ENCODE peak calls at places on chromosomes 4 and X, in seven cellular contexts. P is IMR-90, I is lower leg skin, L is heart left ventricle, T is breast epithelium, A is transverse colon, D is K562. Z is an unnamed sample.

GRCh38 chrX:39002466-39002865 is 201.2 kb downstream of the MID1IP1 start:
- DNase-seq in P (no peak), I (no peak), L (no peak), T (no peak), A (no peak), D (no peak), Z (no peak)

GRCh38 chr4:105227054-105227453 is 80.4 kb downstream of the TET2 start:
- DNase-seq in P (no peak), I (no peak), L (no peak), T (no peak), A (no peak), D (no peak), Z (no peak)

GRCh38 chr4:384311-385010 is 46.8 kb downstream of the ZNF141 start:
- DNase-seq in P (no peak), I (no peak), L (no peak), T (no peak), A (no peak), D (no peak), Z (peak)

GRCh38 chrX:111145878-111146277 is 49.9 kb downstream of the PAK3 start:
- DNase-seq in P (no peak), I (no peak), L (no peak), T (no peak), A (no peak), D (no peak), Z (no peak)

GRCh38 chrX:145843196-145843595 is 25.6 kb downstream of the SLITRK2 start:
- DNase-seq in P (no peak), I (no peak), L (no peak), T (no peak), A (no peak), D (no peak), Z (no peak)

GRCh38 chr4:106993846-106994245 is 42.3 kb downstream of the DKK2 start:
- DNase-seq in P (no peak), I (no peak), L (no peak), T (no peak), A (no peak), D (no peak), Z (no peak)

GRCh38 chrX:13717697-13718483 is 16.5 kb downstream of the TRAPPC2 start:
- DNase-seq in P (peak), I (no peak), L (no peak), T (no peak), A (no peak), D (no peak), Z (no peak)

GRCh38 chr4:122612540-122612939 is 8.3 kb downstream of the IL21 start:
- DNase-seq in P (peak), I (no peak), L (no peak), T (no peak), A (no peak), D (no peak), Z (no peak)

GRCh38 chr4:89134775-89135319 is 23.5 kb downstream of the TIGD2 start:
- DNase-seq in P (peak), I (no peak), L (no peak), T (no peak), A (no peak), D (no peak), Z (no peak)

GRCh38 chr4:150009533-150009932 is 68.7 kb upstream of the DCLK2 start:
- DNase-seq in P (peak), I (no peak), L (no peak), T (no peak), A (no peak), D (no peak), Z (no peak)

GRCh38 chrX:74178536-74178935 is 125.4 kb upstream of the ZCCHC13 start:
- DNase-seq in P (no peak), I (no peak), L (no peak), T (no peak), A (no peak), D (no peak), Z (no peak)

GRCh38 chrX:40880712-40881111 is 145.4 kb upstream of the MED14 start:
- DNase-seq in P (no peak), I (no peak), L (no peak), T (no peak), A (no peak), D (no peak), Z (no peak)

GRCh38 chr4:10171055-10171454 is 54.5 kb upstream of the WDR1 start:
- DNase-seq in P (no peak), I (no peak), L (no peak), T (no peak), A (no peak), D (no peak), Z (peak)

GRCh38 chr4:108044951-108045686 is 55.4 kb downstream of the HADH start:
- DNase-seq in P (no peak), I (no peak), L (no peak), T (no peak), A (no peak), D (peak), Z (no peak)

GRCh38 chr4:18593297-18594002 is 571.9 kb upstream of the LCORL start:
- DNase-seq in P (peak), I (peak), L (no peak), T (no peak), A (peak), D (peak), Z (peak)

GRCh38 chrX:13598877-13599276 is 29.5 kb downstream of the EGFL6 start:
- DNase-seq in P (peak), I (no peak), L (no peak), T (no peak), A (no peak), D (peak), Z (peak)

GRCh38 chr4:4854649-4855292 is 4.7 kb upstream of the MSX1 start:
- DNase-seq in P (no peak), I (no peak), L (peak), T (peak), A (no peak), D (no peak), Z (no peak)

GRCh38 chrX:39261446-39262147 is 460.3 kb downstream of the MID1IP1 start:
- DNase-seq in P (no peak), I (no peak), L (no peak), T (no peak), A (no peak), D (peak), Z (peak)

GRCh38 chr4:139556071-139556734 is at the start of gene SETD7:
- DNase-seq in P (peak), I (peak), L (peak), T (peak), A (peak), D (peak), Z (peak)

GRCh38 chr4:3266076-3266475 is 17.1 kb downstream of the MSANTD1 start:
- DNase-seq in P (no peak), I (no peak), L (no peak), T (peak), A (no peak), D (no peak), Z (no peak)

GRCh38 chrX:26442340-26442739 is 226.4 kb downstream of the MAGEB5 start:
- DNase-seq in P (peak), I (no peak), L (no peak), T (no peak), A (no peak), D (no peak), Z (peak)

GRCh38 chr4:7382634-7383014 is 52.1 kb downstream of the PSAPL1 start:
- DNase-seq in P (no peak), I (no peak), L (no peak), T (peak), A (no peak), D (no peak), Z (no peak)

GRCh38 chr4:110197421-110198398 is 705 bp downstream of the ELOVL6 start:
- DNase-seq in P (peak), I (peak), L (no peak), T (no peak), A (peak), D (peak), Z (peak)

GRCh38 chr4:111773858-111774257 is 371.4 kb upstream of the FAM241A start:
- DNase-seq in P (no peak), I (no peak), L (no peak), T (no peak), A (peak), D (no peak), Z (no peak)

GRCh38 chrX:77597090-77597489 is 149.9 kb downstream of the FGF16 start:
- DNase-seq in P (peak), I (no peak), L (no peak), T (no peak), A (no peak), D (peak), Z (peak)

GRCh38 chr4:183422962-183423653 is 21.3 kb upstream of the CDKN2AIP start:
- DNase-seq in P (peak), I (no peak), L (no peak), T (no peak), A (no peak), D (no peak), Z (no peak)

GRCh38 chr4:75860606-75861005 is 41.6 kb downstream of the PPEF2 start:
- DNase-seq in P (no peak), I (no peak), L (no peak), T (no peak), A (no peak), D (no peak), Z (no peak)

GRCh38 chr4:65580551-65580950 is 89.7 kb downstream of the EPHA5 start:
- DNase-seq in P (no peak), I (no peak), L (no peak), T (no peak), A (no peak), D (no peak), Z (no peak)

GRCh38 chr4:48623182-48623780 is 133.2 kb downstream of the ZAR1 start:
- DNase-seq in P (no peak), I (no peak), L (no peak), T (no peak), A (no peak), D (peak), Z (no peak)

GRCh38 chrX:146424422-146424821 is 385.1 kb upstream of the CXorf51B start:
- DNase-seq in P (no peak), I (no peak), L (no peak), T (no peak), A (no peak), D (no peak), Z (no peak)

GRCh38 chr4:37908488-37909343 is 17.8 kb downstream of the TBC1D1 start:
- DNase-seq in P (peak), I (no peak), L (peak), T (no peak), A (no peak), D (no peak), Z (no peak)

GRCh38 chr4:56434599-56435000 is 815 bp downstream of the PPAT start:
- DNase-seq in P (peak), I (no peak), L (no peak), T (no peak), A (no peak), D (no peak), Z (no peak)

GRCh38 chr4:82780398-82781231 is 18.0 kb downstream of the SCD5 start:
- DNase-seq in P (peak), I (peak), L (peak), T (peak), A (peak), D (no peak), Z (no peak)

GRCh38 chr4:113760852-113761681 is 471 bp downstream of the CAMK2D start:
- DNase-seq in P (peak), I (peak), L (peak), T (peak), A (peak), D (no peak), Z (peak)

GRCh38 chr4:180909279-180909678 is 1333.9 kb upstream of the TENM3 start:
- DNase-seq in P (peak), I (no peak), L (no peak), T (no peak), A (no peak), D (no peak), Z (peak)

GRCh38 chr4:73801692-73802091 is 34.8 kb upstream of the CXCL6 start:
- DNase-seq in P (no peak), I (no peak), L (no peak), T (no peak), A (no peak), D (no peak), Z (no peak)

GRCh38 chr4:134324179-134324578 is 122.6 kb upstream of the PABPC4L start:
- DNase-seq in P (no peak), I (no peak), L (no peak), T (no peak), A (no peak), D (no peak), Z (no peak)

DNA sequence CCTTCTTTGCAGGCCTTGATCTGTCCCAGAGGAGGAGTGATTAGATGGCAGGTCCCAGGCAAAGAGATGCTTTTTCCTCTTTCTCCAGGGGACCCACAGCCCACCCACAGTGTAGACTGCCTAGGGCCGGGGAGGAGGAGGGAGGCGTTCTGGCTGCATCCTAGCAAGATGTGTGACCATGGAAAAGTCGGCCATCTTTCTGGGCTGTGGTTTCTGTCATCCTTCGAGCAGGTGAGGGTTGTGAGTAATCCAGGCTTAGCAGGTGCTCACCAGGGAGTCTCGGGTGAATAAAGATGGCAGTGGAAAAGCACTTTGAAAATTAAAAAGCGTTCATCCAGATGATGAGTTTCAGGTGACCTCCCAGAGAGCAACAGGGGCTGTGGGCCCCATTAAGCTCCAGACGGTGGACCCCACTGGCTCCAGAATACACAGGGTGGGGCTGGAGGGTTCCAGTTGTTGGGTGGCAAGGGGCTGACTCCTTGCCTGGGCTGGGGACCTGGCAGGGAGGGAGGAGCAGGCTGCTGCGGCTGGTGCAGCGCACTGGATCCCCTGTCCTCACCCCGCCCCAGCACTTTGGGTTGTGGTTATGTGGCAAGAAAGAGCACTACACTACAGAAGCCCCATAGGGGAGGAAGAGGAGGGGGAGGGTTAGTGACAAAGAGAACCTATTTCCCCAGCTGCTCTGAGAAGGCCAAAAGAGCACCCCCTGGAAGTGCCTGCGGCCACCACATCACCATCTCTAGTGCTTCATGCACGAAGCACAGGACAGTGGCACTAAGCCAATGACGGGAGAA is 23.7 kb downstream of the ELF4 start:
- DNase-seq in P (no peak), I (no peak), L (no peak), T (no peak), A (peak), D (peak), Z (peak)
- TF ChIP-seq POLR2A in P (no peak), I (no peak), L (no peak), T (no peak), A (no peak), D (no peak), Z (no peak)

GRCh38 chrX:103686199-103687072 is at the start of gene MORF4L2:
- DNase-seq in P (peak), I (peak), L (peak), T (peak), A (peak), D (peak), Z (peak)
- TF ChIP-seq POLR2A in P (peak), I (no peak), L (peak), T (peak), A (peak), D (peak), Z (peak)

GRCh38 chrX:154436597-154437397 is at the start of gene GDI1:
- DNase-seq in P (peak), I (no peak), L (peak), T (no peak), A (peak), D (peak), Z (peak)
- TF ChIP-seq POLR2A in P (no peak), I (no peak), L (no peak), T (no peak), A (peak), D (peak), Z (no peak)

DNA sequence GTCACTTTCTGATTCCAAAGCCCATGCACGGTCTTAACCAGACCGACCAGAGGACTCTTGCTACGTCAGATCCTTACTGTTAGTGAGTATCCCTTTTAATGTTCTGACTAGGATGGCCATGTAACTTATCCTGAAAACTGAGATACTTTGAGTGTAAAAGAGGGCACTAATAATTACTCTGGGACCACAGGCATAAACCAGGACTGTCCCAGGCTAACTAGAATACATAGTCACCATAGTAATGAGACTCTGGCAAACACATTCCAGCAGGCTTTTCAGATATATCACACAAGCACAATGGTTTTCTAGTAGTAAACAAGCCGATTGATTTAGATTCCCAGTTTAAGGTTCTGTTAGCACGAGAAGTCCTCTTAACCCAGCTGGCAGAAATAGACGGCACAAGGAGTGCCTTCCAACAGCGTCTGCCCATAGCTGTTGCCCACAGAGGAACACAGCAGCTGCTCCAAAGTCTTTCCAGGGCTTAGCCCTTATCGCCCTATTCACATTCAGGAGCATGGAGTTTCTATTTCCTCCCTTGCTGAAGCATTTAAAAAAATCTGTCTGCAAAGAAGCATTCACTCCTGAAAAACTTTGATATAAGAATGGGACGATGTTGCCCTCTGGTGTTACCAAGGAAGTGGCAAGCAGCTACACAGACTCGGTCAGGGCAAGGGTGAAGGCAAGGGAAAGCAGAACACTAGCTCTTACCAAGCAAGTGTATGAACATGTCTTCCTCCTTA is 92.4 kb downstream of the CXCL13 start:
- DNase-seq in P (peak), I (no peak), L (no peak), T (no peak), A (peak), D (no peak), Z (peak)
- TF ChIP-seq POLR2A in P (no peak), I (no peak), L (no peak), T (no peak), A (no peak), D (no peak), Z (no peak)

GRCh38 chrX:68693481-68694410 is 46.3 kb downstream of the STARD8 start:
- DNase-seq in P (peak), I (peak), L (peak), T (no peak), A (peak), D (peak), Z (peak)
- TF ChIP-seq POLR2A in P (peak), I (no peak), L (no peak), T (no peak), A (peak), D (peak), Z (peak)

GRCh38 chr4:128862608-128863313 is 53.3 kb downstream of the JADE1 start:
- DNase-seq in P (peak), I (no peak), L (no peak), T (no peak), A (no peak), D (no peak), Z (no peak)
- TF ChIP-seq POLR2A in P (no peak), I (no peak), L (no peak), T (no peak), A (no peak), D (peak), Z (no peak)

DNA sequence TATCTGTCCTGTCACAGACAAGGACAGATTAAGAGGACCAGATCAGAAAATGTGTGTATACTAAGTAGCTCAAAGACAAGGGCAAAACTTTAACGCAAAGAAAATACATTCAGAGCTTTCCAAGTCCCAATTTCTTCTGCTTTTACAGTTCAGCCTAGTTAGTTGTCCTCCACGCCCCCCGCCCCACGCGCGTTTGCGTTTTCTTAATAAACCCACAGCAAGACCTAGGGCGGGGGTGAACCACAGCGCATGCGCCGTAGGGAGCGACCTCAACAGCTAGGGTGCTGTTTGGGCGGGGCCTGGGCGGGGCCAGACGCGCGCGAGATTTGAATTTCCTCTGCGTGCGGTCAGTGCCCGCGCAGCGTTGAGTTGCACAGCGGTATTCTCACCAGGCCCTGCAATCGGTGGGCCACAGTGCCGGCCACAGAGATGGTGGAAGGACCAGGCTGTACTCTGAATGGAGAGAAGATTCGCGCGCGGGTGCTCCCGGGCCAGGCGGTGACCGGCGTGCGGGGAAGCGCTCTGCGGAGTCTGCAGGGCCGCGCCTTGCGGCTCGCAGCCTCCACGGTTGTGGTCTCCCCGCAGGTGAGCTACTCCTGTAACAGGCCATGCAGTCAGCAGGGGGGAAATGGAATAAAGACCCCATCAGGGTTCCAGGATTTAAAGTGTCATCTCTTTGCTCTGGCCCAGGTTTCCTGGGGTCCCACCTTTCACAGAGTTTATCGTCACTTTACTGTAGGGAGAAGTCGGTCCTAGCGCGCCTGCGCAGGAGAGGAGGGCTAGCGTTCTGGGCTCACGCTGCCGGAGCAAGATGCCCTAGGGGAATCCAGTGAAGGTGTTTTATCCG is at the start of gene NEIL3:
- DNase-seq in P (peak), I (peak), L (peak), T (peak), A (peak), D (peak), Z (peak)
- TF ChIP-seq POLR2A in P (no peak), I (no peak), L (no peak), T (no peak), A (no peak), D (peak), Z (peak)

GRCh38 chrX:150047818-150048217 is 109.5 kb upstream of the EOLA2 start:
- DNase-seq in P (no peak), I (no peak), L (no peak), T (no peak), A (no peak), D (no peak), Z (no peak)
- TF ChIP-seq POLR2A in P (no peak), I (no peak), L (no peak), T (no peak), A (no peak), D (no peak), Z (no peak)